ENCODE peak calls at places on chromosomes 6 and 20, in four cellular contexts. U is spleen, Q is heart left ventricle, W is neural progenitor cell. E is an unnamed sample.

GRCh38 chr20:22511943-22512910 is 72.1 kb downstream of the FOXA2 start:
- DNase-seq in U (no peak), Q (no peak), W (peak), E (no peak)

GRCh38 chr20:2230671-2231488 is 64.9 kb upstream of the TGM3 start:
- DNase-seq in U (no peak), Q (no peak), W (no peak), E (no peak)

GRCh38 chr20:58018590-58018989 is 209.9 kb downstream of the ANKRD60 start:
- DNase-seq in U (peak), Q (no peak), W (no peak), E (no peak)

GRCh38 chr6:168007592-168008338 is 10.3 kb downstream of the KIF25 start:
- DNase-seq in U (no peak), Q (no peak), W (no peak), E (no peak)

GRCh38 chr6:45212976-45213375 is 115.2 kb upstream of the RUNX2 start:
- DNase-seq in U (no peak), Q (no peak), W (peak), E (no peak)

GRCh38 chr20:25042531-25043498 is 15.1 kb downstream of the ACSS1 start:
- DNase-seq in U (peak), Q (peak), W (no peak), E (no peak)

GRCh38 chr6:11374036-11375010 is 141.9 kb upstream of the NEDD9 start:
- DNase-seq in U (no peak), Q (no peak), W (no peak), E (no peak)

GRCh38 chr20:54044156-54044555 is 26.2 kb downstream of the BCAS1 start:
- DNase-seq in U (no peak), Q (no peak), W (no peak), E (no peak)

GRCh38 chr6:20409427-20409971 is 7.8 kb downstream of the E2F3 start:
- DNase-seq in U (no peak), Q (no peak), W (no peak), E (no peak)

GRCh38 chr20:51354769-51355319 is 187.7 kb downstream of the NFATC2 start:
- DNase-seq in U (peak), Q (no peak), W (no peak), E (no peak)

GRCh38 chr6:27553123-27553904 is 80.4 kb upstream of the ZNF184 start:
- DNase-seq in U (no peak), Q (no peak), W (peak), E (no peak)

GRCh38 chr6:46306429-46306828 is 135.6 kb upstream of the ENPP5 start:
- DNase-seq in U (no peak), Q (no peak), W (no peak), E (no peak)

GRCh38 chr6:170091000-170091638 is 199.8 kb downstream of the DLL1 start:
- DNase-seq in U (peak), Q (no peak), W (no peak), E (no peak)

GRCh38 chr20:39107741-39108140 is 145.6 kb downstream of the DHX35 start:
- DNase-seq in U (no peak), Q (no peak), W (no peak), E (no peak)

GRCh38 chr6:26486358-26486757 is 13.7 kb upstream of the BTN1A1 start:
- DNase-seq in U (no peak), Q (no peak), W (no peak), E (no peak)

GRCh38 chr6:129617986-129618385 is 92.0 kb downstream of the ARHGAP18 start:
- DNase-seq in U (no peak), Q (no peak), W (no peak), E (no peak)

GRCh38 chr20:60453388-60453787 is 495.2 kb downstream of the CDH26 start:
- DNase-seq in U (no peak), Q (no peak), W (no peak), E (no peak)

GRCh38 chr20:363319-364078 is 16.6 kb downstream of the NRSN2 start:
- DNase-seq in U (no peak), Q (no peak), W (no peak), E (no peak)

GRCh38 chr6:67345946-67346345 is 1289.1 kb upstream of the ADGRB3 start:
- DNase-seq in U (no peak), Q (no peak), W (no peak), E (no peak)

GRCh38 chr6:146972526-146972925 is 231.7 kb upstream of the STXBP5 start:
- DNase-seq in U (no peak), Q (no peak), W (no peak), E (no peak)

GRCh38 chr6:11251553-11252358 is 19.3 kb upstream of the NEDD9 start:
- DNase-seq in U (no peak), Q (peak), W (no peak), E (no peak)

GRCh38 chr20:38471987-38472512 is 593 bp upstream of the RALGAPB start:
- DNase-seq in U (no peak), Q (no peak), W (no peak), E (no peak)

GRCh38 chr6:104881964-104882668 is 22.4 kb upstream of the HACE1 start:
- DNase-seq in U (no peak), Q (no peak), W (no peak), E (no peak)

GRCh38 chr6:29627762-29628418 is 5.1 kb downstream of the GABBR1 start:
- DNase-seq in U (peak), Q (peak), W (peak), E (peak)

GRCh38 chr6:160154471-160154870 is 32.9 kb downstream of the SLC22A1 start:
- DNase-seq in U (no peak), Q (no peak), W (no peak), E (no peak)

GRCh38 chr20:1383621-1384404 is 9.0 kb downstream of the FKBP1A start:
- DNase-seq in U (no peak), Q (no peak), W (no peak), E (no peak)

GRCh38 chr20:59933296-59933848 is at the start of gene SYCP2:
- DNase-seq in U (peak), Q (peak), W (no peak), E (no peak)

GRCh38 chr6:150180517-150180916 is 37.7 kb downstream of the PPP1R14C start:
- DNase-seq in U (no peak), Q (no peak), W (no peak), E (no peak)

GRCh38 chr6:134911532-134911931 is 38.4 kb downstream of the ALDH8A1 start:
- DNase-seq in U (no peak), Q (no peak), W (no peak), E (no peak)

GRCh38 chr6:44735631-44735963 is 348.1 kb downstream of the CDC5L start:
- DNase-seq in U (no peak), Q (no peak), W (no peak), E (no peak)

GRCh38 chr6:158584236-158584651 is 24.4 kb downstream of the TMEM181 start:
- DNase-seq in U (no peak), Q (no peak), W (no peak), E (no peak)

GRCh38 chr20:59633646-59634045 is 29.3 kb downstream of the PHACTR3 start:
- DNase-seq in U (no peak), Q (no peak), W (no peak), E (no peak)

GRCh38 chr6:57243954-57244353 is 21.8 kb upstream of the RAB23 start:
- DNase-seq in U (no peak), Q (no peak), W (no peak), E (no peak)

GRCh38 chr6:46983007-46983411 is 59.1 kb downstream of the ADGRF1 start:
- DNase-seq in U (no peak), Q (no peak), W (peak), E (no peak)

GRCh38 chr20:46293084-46293483 is 15.2 kb downstream of the CDH22 start:
- DNase-seq in U (peak), Q (no peak), W (peak), E (no peak)

DNA sequence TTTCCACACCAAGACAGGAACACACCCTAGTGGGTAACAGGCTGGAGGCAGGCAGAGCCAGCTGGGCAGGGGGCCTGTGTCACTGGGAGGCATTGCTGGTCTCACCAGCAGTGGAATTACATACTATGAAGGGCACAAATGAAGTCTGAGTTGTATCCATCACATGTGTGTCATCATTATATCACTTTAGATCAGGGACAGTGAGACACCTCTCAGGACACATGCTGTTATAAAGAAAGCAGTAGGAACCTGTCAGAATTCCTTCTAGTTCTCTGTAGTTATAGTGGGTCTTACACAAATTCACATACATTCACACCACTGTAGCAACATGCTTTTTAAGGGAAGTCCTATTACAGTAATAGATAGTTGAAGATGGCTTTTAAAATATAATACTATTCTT is 63.5 kb upstream of the FYN start:
- DNase-seq in U (no peak), Q (no peak), W (no peak), E (no peak)
- TF ChIP-seq CTCF in U (no peak), Q (no peak), W (no peak), E (no peak)

GRCh38 chr20:45095753-45096371 is 5.1 kb downstream of the KCNS1 start:
- DNase-seq in U (no peak), Q (peak), W (peak), E (no peak)

GRCh38 chr20:45096781-45097180 is 4.1 kb downstream of the KCNS1 start:
- DNase-seq in U (no peak), Q (no peak), W (no peak), E (no peak)

GRCh38 chr20:45100563-45101245 is at the start of gene KCNS1:
- DNase-seq in U (no peak), Q (no peak), W (peak), E (no peak)

GRCh38 chr20:45097485-45098095 is 3.3 kb downstream of the KCNS1 start:
- DNase-seq in U (peak), Q (no peak), W (no peak), E (no peak)

DNA sequence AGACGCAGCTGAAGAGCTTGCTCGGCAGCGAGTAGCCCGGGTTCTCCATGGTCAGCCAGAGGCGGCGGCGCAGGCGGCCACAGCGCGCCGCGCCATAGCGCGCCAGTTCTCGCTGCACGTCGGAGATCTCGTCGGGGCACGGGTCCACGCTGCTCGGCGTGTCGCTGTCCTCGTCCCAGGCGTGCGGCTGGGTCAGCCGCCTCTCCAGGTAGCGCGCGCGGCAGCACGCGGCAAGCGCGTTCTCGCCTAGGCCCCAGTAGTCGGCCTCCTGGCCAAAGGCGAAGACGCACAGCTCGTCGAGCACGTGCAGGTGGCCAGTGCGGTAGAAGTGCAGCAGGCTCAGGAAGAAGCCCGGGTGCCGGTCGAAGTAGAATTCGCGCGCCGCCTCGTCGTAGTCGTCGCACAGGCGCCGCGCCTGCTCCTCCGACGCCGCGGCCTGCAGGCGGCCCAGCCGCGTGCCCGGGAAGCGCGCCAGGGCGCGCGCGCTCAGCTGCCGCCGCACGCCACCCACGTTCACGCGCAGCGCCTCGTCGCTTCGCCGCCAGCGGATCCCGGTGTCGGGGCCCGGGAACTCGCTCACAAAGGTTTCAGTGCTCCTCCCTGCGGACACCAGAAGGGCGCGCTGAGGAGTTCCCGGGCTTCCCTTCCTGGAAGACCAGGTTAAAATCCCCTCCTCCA is 2.7 kb downstream of the KCNS1 start:
- DNase-seq in U (no peak), Q (no peak), W (peak), E (no peak)
- TF ChIP-seq CTCF in U (no peak), Q (no peak), W (peak), E (no peak)

GRCh38 chr6:111027219-111027618 is 45.4 kb downstream of the RPF2 start:
- DNase-seq in U (no peak), Q (no peak), W (no peak), E (no peak)
- TF ChIP-seq CTCF in U (no peak), Q (no peak), W (peak), E (peak)

GRCh38 chr6:109024784-109025183 is 69.9 kb downstream of the SESN1 start:
- DNase-seq in U (no peak), Q (no peak), W (peak), E (no peak)
- TF ChIP-seq CTCF in U (no peak), Q (peak), W (peak), E (no peak)

E was measured in D721Med.